ENCODE peak calls at places on chromosomes 3 and 15, in four cellular contexts. Z is brain microvascular endothelial cell, E is cardiac muscle cell, Q is ureter. A is an unnamed sample.

GRCh38 chr15:79154491-79155182 is 64.1 kb upstream of the RASGRF1 start:
- DNase-seq in Z (no peak), Q (no peak), E (peak), A (no peak)

GRCh38 chr15:78671626-78672211 is 30.7 kb upstream of the CHRNB4 start:
- DNase-seq in Z (no peak), E (no peak), Q (no peak), A (no peak)

GRCh38 chr3:62718515-62719320 is 156.5 kb downstream of the CADPS start:
- DNase-seq in E (no peak), Z (no peak), Q (no peak), A (no peak)

GRCh38 chr3:123076496-123077418 is 9.9 kb downstream of the PDIA5 start:
- DNase-seq in Z (no peak), Q (peak), E (no peak), A (no peak)

GRCh38 chr3:129120254-129121004 is 1.2 kb downstream of the RAB43 start:
- DNase-seq in Q (peak), Z (peak), E (peak), A (peak)

GRCh38 chr3:96970211-96970610 is 155.8 kb downstream of the EPHA6 start:
- DNase-seq in E (no peak), Z (no peak), Q (no peak), A (no peak)

GRCh38 chr15:77696006-77696631 is 63.4 kb upstream of the LINGO1 start:
- DNase-seq in E (no peak), Z (no peak), Q (no peak), A (no peak)

GRCh38 chr15:37135225-37135624 is 34.9 kb upstream of the MEIS2 start:
- DNase-seq in Z (no peak), Q (no peak), E (no peak), A (no peak)

GRCh38 chr3:46080124-46080991 is 53.1 kb upstream of the XCR1 start:
- DNase-seq in Z (no peak), Q (no peak), E (no peak), A (no peak)

GRCh38 chr3:139199421-139200010 is 144.3 kb upstream of the MRPS22 start:
- DNase-seq in Z (no peak), E (no peak), Q (no peak), A (no peak)

GRCh38 chr15:96213045-96213444 is 117.5 kb upstream of the NR2F2 start:
- DNase-seq in Z (no peak), E (no peak), Q (no peak), A (no peak)

GRCh38 chr15:72859757-72860145 is 76.2 kb upstream of the ADPGK start:
- DNase-seq in Z (no peak), Q (peak), E (no peak), A (no peak)

GRCh38 chr3:126129408-126129891 is 45.5 kb upstream of the SLC41A3 start:
- DNase-seq in Z (no peak), Q (peak), E (peak), A (peak)

GRCh38 chr3:190077646-190078045 is 43.1 kb downstream of the P3H2 start:
- DNase-seq in Q (no peak), E (no peak), Z (no peak), A (no peak)

GRCh38 chr3:132784502-132785025 is 62.4 kb upstream of the NPHP3 start:
- DNase-seq in Z (no peak), E (peak), Q (no peak), A (no peak)

A was measured in mucosa of gallbladder.